ENCODE peak calls at places on chromosomes 3 and 15, in five cellular contexts. E, P, N, X and K are unnamed samples.

GRCh38 chr15:68843425-68844311 is 23.0 kb upstream of the ANP32A start:
- DNase-seq in X (no peak), N (no peak), E (no peak), P (no peak), K (peak)

GRCh38 chr3:177410734-177411133 is 213.5 kb upstream of the TBL1XR1 start:
- DNase-seq in E (no peak), N (no peak), P (no peak), X (no peak), K (no peak)

GRCh38 chr3:152159328-152159727 is 109.4 kb upstream of the MBNL1 start:
- DNase-seq in X (no peak), N (peak), P (no peak), E (peak), K (peak)

GRCh38 chr3:13238687-13239466 is 165.6 kb upstream of the IQSEC1 start:
- DNase-seq in X (no peak), N (no peak), E (no peak), P (no peak), K (no peak)

GRCh38 chr3:26132942-26133341 is 343.1 kb downstream of the OXSM start:
- DNase-seq in P (no peak), E (no peak), X (no peak), N (no peak), K (no peak)

GRCh38 chr15:25947336-25948080 is 84.4 kb upstream of the ATP10A start:
- DNase-seq in X (no peak), P (no peak), N (no peak), E (peak), K (peak)

GRCh38 chr3:52291508-52292181 is 4.0 kb downstream of the GLYCTK start:
- DNase-seq in X (no peak), P (peak), E (no peak), N (no peak), K (peak)

GRCh38 chr3:13017361-13018038 is 55.7 kb downstream of the IQSEC1 start:
- DNase-seq in P (peak), X (no peak), E (no peak), N (no peak), K (no peak)

GRCh38 chr3:169146112-169146665 is 517.3 kb downstream of the MECOM start:
- DNase-seq in E (peak), N (no peak), P (peak), X (peak), K (peak)

GRCh38 chr15:43974852-43975251 is 148.1 kb downstream of the WDR76 start:
- DNase-seq in E (no peak), X (no peak), P (no peak), N (no peak), K (no peak)

GRCh38 chr15:31163769-31164572 is 62.4 kb upstream of the TRPM1 start:
- DNase-seq in E (no peak), X (no peak), P (no peak), N (no peak), K (no peak)

GRCh38 chr3:108301695-108302404 is 5.5 kb downstream of the HHLA2 start:
- DNase-seq in P (no peak), N (no peak), X (no peak), E (peak), K (peak)

GRCh38 chr3:8996681-8997121 is 33.4 kb upstream of the RAD18 start:
- DNase-seq in N (peak), P (peak), E (peak), X (peak), K (peak)
- TF ChIP-seq CTCF in N (peak), P (peak), E (peak), X (peak), K (peak)

DNA sequence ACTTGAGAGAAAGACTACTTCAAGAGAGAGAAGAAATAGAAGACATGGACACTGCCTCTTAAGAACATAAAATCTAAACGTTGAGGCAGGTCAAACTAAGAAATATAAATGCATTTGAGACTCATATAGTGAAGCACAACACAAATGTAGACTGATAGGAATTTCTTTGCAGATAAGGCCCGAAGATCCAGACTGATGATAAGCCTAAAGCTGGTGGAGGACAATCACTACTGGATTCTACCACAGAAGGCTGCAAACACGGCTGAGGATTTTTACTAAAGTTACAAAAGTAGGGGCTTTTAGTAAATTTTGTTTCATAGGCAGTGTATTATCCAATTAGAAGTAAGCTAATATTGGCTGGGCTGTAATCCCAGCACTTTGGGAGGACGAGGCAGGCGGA is 278.3 kb downstream of the RAP2B start:
- DNase-seq in N (no peak), E (no peak), X (no peak), P (no peak), K (no peak)
- TF ChIP-seq CTCF in N (no peak), E (no peak), X (no peak), P (no peak), K (no peak)

GRCh38 chr3:16658004-16658932 is 53.0 kb upstream of the DAZL start:
- DNase-seq in P (no peak), N (no peak), X (no peak), E (no peak), K (no peak)
- TF ChIP-seq CTCF in P (no peak), N (no peak), X (peak), E (no peak), K (peak)

DNA sequence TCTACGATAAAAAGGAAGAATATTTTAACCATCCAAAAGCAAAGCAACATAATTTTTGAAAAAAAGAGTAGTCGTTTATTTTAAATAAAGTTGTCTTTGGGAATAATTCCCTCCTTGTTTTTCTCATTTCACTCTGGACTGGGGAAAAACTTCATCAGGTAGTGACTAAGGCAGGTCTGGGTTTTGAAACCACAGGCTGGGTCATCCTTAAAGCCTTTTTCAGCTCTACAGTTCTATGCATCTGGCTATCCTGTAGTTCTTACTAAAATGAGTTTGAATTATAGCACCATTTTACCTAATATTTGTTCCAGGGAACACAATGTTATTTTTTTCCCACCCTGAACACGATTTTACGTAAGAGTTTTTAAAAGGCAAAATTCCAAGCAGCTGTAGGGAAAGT is 107.8 kb downstream of the OSBPL10 start:
- DNase-seq in N (no peak), E (peak), P (no peak), X (no peak), K (no peak)
- TF ChIP-seq CTCF in N (no peak), E (no peak), P (no peak), X (no peak), K (no peak)

GRCh38 chr3:852033-852432 is 240.8 kb upstream of the CNTN6 start:
- DNase-seq in P (no peak), X (no peak), E (no peak), N (no peak), K (no peak)
- TF ChIP-seq CTCF in P (no peak), X (no peak), E (no peak), N (no peak), K (no peak)

GRCh38 chr15:76337739-76338554 is 1.4 kb downstream of the ISL2 start:
- DNase-seq in P (no peak), X (no peak), E (no peak), N (no peak), K (no peak)
- TF ChIP-seq CTCF in P (no peak), X (no peak), E (no peak), N (no peak), K (no peak)

GRCh38 chr3:55525436-55525835 is 38.3 kb upstream of the WNT5A start:
- DNase-seq in P (no peak), E (no peak), N (no peak), X (no peak), K (no peak)

GRCh38 chr3:55527381-55527780 is 40.3 kb upstream of the WNT5A start:
- DNase-seq in E (no peak), P (no peak), X (no peak), N (no peak), K (no peak)

GRCh38 chr3:55523471-55523870 is 36.4 kb upstream of the WNT5A start:
- DNase-seq in E (no peak), N (no peak), P (no peak), X (no peak), K (no peak)

GRCh38 chr3:55524565-55525244 is 37.6 kb upstream of the WNT5A start:
- DNase-seq in E (peak), P (no peak), X (no peak), N (no peak), K (peak)

DNA sequence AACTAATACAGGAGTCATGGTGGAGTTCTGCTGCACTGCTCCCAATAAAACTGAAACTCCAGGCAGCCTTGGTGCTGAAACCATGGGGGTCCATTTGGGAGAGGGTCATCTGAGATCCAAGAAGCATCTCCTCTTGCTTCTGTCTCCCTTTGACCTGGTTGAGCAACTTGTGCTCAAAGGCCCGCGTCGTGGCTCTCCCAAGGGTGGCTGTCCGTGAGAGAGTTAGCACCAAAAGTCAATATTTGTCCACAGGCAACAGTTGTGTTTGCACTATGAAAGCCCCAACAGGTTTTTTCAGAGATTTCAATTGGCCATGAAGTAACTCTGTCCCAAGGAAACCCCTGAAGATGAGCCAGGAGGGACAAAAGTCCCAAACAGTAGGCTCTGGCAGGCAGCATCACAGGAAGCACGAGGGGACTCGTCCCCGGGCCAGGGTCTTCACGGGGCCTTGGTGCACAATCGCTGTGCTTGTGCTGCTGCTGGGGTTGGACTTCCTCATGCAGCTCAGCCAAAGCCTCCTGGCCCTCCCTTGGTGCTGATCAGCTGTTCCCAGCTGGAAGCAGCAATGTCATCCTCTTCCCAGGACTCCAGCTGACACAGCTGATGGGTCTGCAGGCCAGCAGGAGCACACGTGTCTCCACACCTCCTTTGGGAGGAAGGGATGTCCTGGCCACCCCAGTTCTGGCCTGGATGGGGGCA is 39.4 kb upstream of the WNT5A start:
- DNase-seq in P (no peak), X (no peak), E (no peak), N (no peak), K (no peak)
- TF ChIP-seq CTCF in P (no peak), X (no peak), E (no peak), N (no peak), K (no peak)